ENCODE peak calls at places on chromosomes 3 and 15, in eight cellular contexts. One of them, this sample, is unnamed.

GRCh38 chr15:68553994-68554715 is 24.6 kb upstream of the CORO2B start:
- DNase-seq in tibial nerve: peak; percentile 87
- DNase-seq in left lung: peak; percentile 52
- DNase-seq in astrocyte: no peak
- DNase-seq in transverse colon: peak; percentile 65
- DNase-seq in heart left ventricle: peak; percentile 67
- DNase-seq in upper lobe of left lung: peak; percentile 38
- DNase-seq in GM23338: peak; percentile 92
- DNase-seq in this sample: no peak

GRCh38 chr3:197216169-197216860 is 82.1 kb downstream of the DLG1 start:
- DNase-seq in tibial nerve: no peak
- DNase-seq in left lung: no peak
- DNase-seq in astrocyte: peak; percentile 82
- DNase-seq in transverse colon: no peak
- DNase-seq in heart left ventricle: no peak
- DNase-seq in upper lobe of left lung: no peak
- DNase-seq in GM23338: no peak
- DNase-seq in this sample: no peak

GRCh38 chr3:16290007-16290826 is 25.2 kb downstream of the OXNAD1 start:
- DNase-seq in tibial nerve: peak; percentile 85
- DNase-seq in left lung: no peak
- DNase-seq in astrocyte: no peak
- DNase-seq in transverse colon: peak; percentile 46
- DNase-seq in heart left ventricle: peak; percentile 32
- DNase-seq in upper lobe of left lung: peak; percentile 40
- DNase-seq in GM23338: peak; percentile 75
- DNase-seq in this sample: no peak

GRCh38 chr3:89692601-89693000 is 585.2 kb downstream of the EPHA3 start:
- DNase-seq in tibial nerve: no peak
- DNase-seq in left lung: no peak
- DNase-seq in astrocyte: no peak
- DNase-seq in transverse colon: no peak
- DNase-seq in heart left ventricle: no peak
- DNase-seq in upper lobe of left lung: no peak
- DNase-seq in GM23338: no peak
- DNase-seq in this sample: no peak

GRCh38 chr3:115186351-115187148 is 39.5 kb upstream of the ZBTB20 start:
- DNase-seq in tibial nerve: no peak
- DNase-seq in left lung: no peak
- DNase-seq in astrocyte: no peak
- DNase-seq in transverse colon: no peak
- DNase-seq in heart left ventricle: no peak
- DNase-seq in upper lobe of left lung: no peak
- DNase-seq in GM23338: no peak
- DNase-seq in this sample: no peak

GRCh38 chr3:43727930-43728329 is 37.2 kb downstream of the ABHD5 start:
- DNase-seq in tibial nerve: no peak
- DNase-seq in left lung: no peak
- DNase-seq in astrocyte: peak; percentile 29
- DNase-seq in transverse colon: no peak
- DNase-seq in heart left ventricle: no peak
- DNase-seq in upper lobe of left lung: no peak
- DNase-seq in GM23338: no peak
- DNase-seq in this sample: no peak

GRCh38 chr15:68614621-68615035 is 35.8 kb downstream of the CORO2B start:
- DNase-seq in tibial nerve: no peak
- DNase-seq in left lung: no peak
- DNase-seq in astrocyte: no peak
- DNase-seq in transverse colon: no peak
- DNase-seq in heart left ventricle: peak; percentile 73
- DNase-seq in upper lobe of left lung: no peak
- DNase-seq in GM23338: peak; percentile 88
- DNase-seq in this sample: no peak

GRCh38 chr15:78914027-78914764 is 30.6 kb downstream of the CTSH start:
- DNase-seq in tibial nerve: peak; percentile 70
- DNase-seq in left lung: no peak
- DNase-seq in astrocyte: peak; percentile 21
- DNase-seq in transverse colon: no peak
- DNase-seq in heart left ventricle: no peak
- DNase-seq in upper lobe of left lung: no peak
- DNase-seq in GM23338: peak; percentile 70
- DNase-seq in this sample: no peak

GRCh38 chr3:184016820-184017671 is 638 bp downstream of the ABCC5 start:
- DNase-seq in tibial nerve: peak; percentile 20
- DNase-seq in left lung: peak; percentile 67
- DNase-seq in astrocyte: no peak
- DNase-seq in transverse colon: peak; percentile 73
- DNase-seq in heart left ventricle: peak; percentile 53
- DNase-seq in upper lobe of left lung: peak; percentile 71
- DNase-seq in GM23338: peak; percentile 70
- DNase-seq in this sample: no peak

GRCh38 chr3:14455571-14456317 is 53.3 kb downstream of the SLC6A6 start:
- DNase-seq in tibial nerve: no peak
- DNase-seq in left lung: no peak
- DNase-seq in astrocyte: no peak
- DNase-seq in transverse colon: no peak
- DNase-seq in heart left ventricle: peak; percentile 52
- DNase-seq in upper lobe of left lung: no peak
- DNase-seq in GM23338: no peak
- DNase-seq in this sample: no peak

GRCh38 chr3:145953316-145953715 is 207.7 kb downstream of the PLOD2 start:
- DNase-seq in tibial nerve: no peak
- DNase-seq in left lung: no peak
- DNase-seq in astrocyte: peak; percentile 86
- DNase-seq in transverse colon: no peak
- DNase-seq in heart left ventricle: no peak
- DNase-seq in upper lobe of left lung: no peak
- DNase-seq in GM23338: no peak
- DNase-seq in this sample: no peak

GRCh38 chr3:157045238-157045860 is 114.6 kb downstream of the CCNL1 start:
- DNase-seq in tibial nerve: no peak
- DNase-seq in left lung: no peak
- DNase-seq in astrocyte: no peak
- DNase-seq in transverse colon: no peak
- DNase-seq in heart left ventricle: no peak
- DNase-seq in upper lobe of left lung: no peak
- DNase-seq in GM23338: peak; percentile 75
- DNase-seq in this sample: no peak

GRCh38 chr15:95018888-95019545 is 787.7 kb downstream of the MCTP2 start:
- DNase-seq in tibial nerve: no peak
- DNase-seq in left lung: no peak
- DNase-seq in astrocyte: peak; percentile 91
- DNase-seq in transverse colon: no peak
- DNase-seq in heart left ventricle: no peak
- DNase-seq in upper lobe of left lung: no peak
- DNase-seq in GM23338: no peak
- DNase-seq in this sample: no peak

GRCh38 chr15:45136378-45136764 is 6.6 kb downstream of the DUOX1 start:
- DNase-seq in tibial nerve: no peak
- DNase-seq in left lung: no peak
- DNase-seq in astrocyte: no peak
- DNase-seq in transverse colon: no peak
- DNase-seq in heart left ventricle: no peak
- DNase-seq in upper lobe of left lung: no peak
- DNase-seq in GM23338: peak; percentile 76
- DNase-seq in this sample: no peak

GRCh38 chr3:71400986-71401451 is 182.5 kb downstream of the FOXP1 start:
- DNase-seq in tibial nerve: no peak
- DNase-seq in left lung: no peak
- DNase-seq in astrocyte: no peak
- DNase-seq in transverse colon: no peak
- DNase-seq in heart left ventricle: no peak
- DNase-seq in upper lobe of left lung: no peak
- DNase-seq in GM23338: no peak
- DNase-seq in this sample: no peak

GRCh38 chr3:99938270-99938955 is 120.8 kb downstream of the CMSS1 start:
- DNase-seq in tibial nerve: no peak
- DNase-seq in left lung: no peak
- DNase-seq in astrocyte: peak; percentile 72
- DNase-seq in transverse colon: no peak
- DNase-seq in heart left ventricle: no peak
- DNase-seq in upper lobe of left lung: no peak
- DNase-seq in GM23338: no peak
- DNase-seq in this sample: no peak

GRCh38 chr3:30872879-30873278 is 21.6 kb downstream of the GADL1 start:
- DNase-seq in tibial nerve: no peak
- DNase-seq in left lung: no peak
- DNase-seq in astrocyte: no peak
- DNase-seq in transverse colon: no peak
- DNase-seq in heart left ventricle: no peak
- DNase-seq in upper lobe of left lung: no peak
- DNase-seq in GM23338: no peak
- DNase-seq in this sample: no peak

GRCh38 chr15:28934645-28935044 is 48.9 kb downstream of the APBA2 start:
- DNase-seq in tibial nerve: no peak
- DNase-seq in left lung: no peak
- DNase-seq in astrocyte: no peak
- DNase-seq in transverse colon: no peak
- DNase-seq in heart left ventricle: no peak
- DNase-seq in upper lobe of left lung: no peak
- DNase-seq in GM23338: no peak
- DNase-seq in this sample: no peak

GRCh38 chr15:28936481-28936881 is 50.7 kb downstream of the APBA2 start:
- DNase-seq in tibial nerve: no peak
- DNase-seq in left lung: no peak
- DNase-seq in astrocyte: no peak
- DNase-seq in transverse colon: no peak
- DNase-seq in heart left ventricle: no peak
- DNase-seq in upper lobe of left lung: no peak
- DNase-seq in GM23338: no peak
- DNase-seq in this sample: no peak

GRCh38 chr15:28936081-28936480 is 50.3 kb downstream of the APBA2 start:
- DNase-seq in tibial nerve: no peak
- DNase-seq in left lung: no peak
- DNase-seq in astrocyte: no peak
- DNase-seq in transverse colon: no peak
- DNase-seq in heart left ventricle: no peak
- DNase-seq in upper lobe of left lung: no peak
- DNase-seq in GM23338: no peak
- DNase-seq in this sample: no peak

GRCh38 chr15:28933710-28934445 is 48.1 kb downstream of the APBA2 start:
- DNase-seq in tibial nerve: no peak
- DNase-seq in left lung: no peak
- DNase-seq in astrocyte: peak; percentile 12
- DNase-seq in transverse colon: no peak
- DNase-seq in heart left ventricle: no peak
- DNase-seq in upper lobe of left lung: no peak
- DNase-seq in GM23338: no peak
- DNase-seq in this sample: no peak

GRCh38 chr15:28935316-28935715 is 49.5 kb downstream of the APBA2 start:
- DNase-seq in tibial nerve: no peak
- DNase-seq in left lung: no peak
- DNase-seq in astrocyte: no peak
- DNase-seq in transverse colon: no peak
- DNase-seq in heart left ventricle: no peak
- DNase-seq in upper lobe of left lung: no peak
- DNase-seq in GM23338: peak; percentile 85
- DNase-seq in this sample: no peak
- TF ChIP-seq CTCF in tibial nerve: no peak
- TF ChIP-seq CTCF in left lung: no peak
- TF ChIP-seq CTCF in astrocyte: peak; percentile 13
- TF ChIP-seq CTCF in transverse colon: no peak
- TF ChIP-seq CTCF in heart left ventricle: no peak
- TF ChIP-seq CTCF in upper lobe of left lung: no peak
- TF ChIP-seq CTCF in GM23338: peak; percentile 86
- TF ChIP-seq CTCF in this sample: no peak

GRCh38 chr15:42707068-42707467 is 29.9 kb downstream of the CDAN1 start:
- DNase-seq in tibial nerve: no peak
- DNase-seq in left lung: no peak
- DNase-seq in astrocyte: peak; percentile 22
- DNase-seq in transverse colon: no peak
- DNase-seq in heart left ventricle: no peak
- DNase-seq in upper lobe of left lung: no peak
- DNase-seq in GM23338: no peak
- DNase-seq in this sample: no peak
- H3K4me1 ChIP-seq in tibial nerve: no peaks in the 10 kb centered on the region
- H3K4me1 ChIP-seq in left lung: peaks cover 13% of the 10 kb centered on the region
- H3K4me1 ChIP-seq in astrocyte: no peaks in the 10 kb centered on the region
- H3K4me1 ChIP-seq in transverse colon: no peaks in the 10 kb centered on the region
- H3K4me1 ChIP-seq in heart left ventricle: peaks cover 3% of the 10 kb centered on the region
- H3K4me1 ChIP-seq in upper lobe of left lung: no peaks in the 10 kb centered on the region
- H3K4me1 ChIP-seq in GM23338: no peaks in the 10 kb centered on the region
- H3K4me1 ChIP-seq in this sample: peaks cover 5% of the 10 kb centered on the region

DNA sequence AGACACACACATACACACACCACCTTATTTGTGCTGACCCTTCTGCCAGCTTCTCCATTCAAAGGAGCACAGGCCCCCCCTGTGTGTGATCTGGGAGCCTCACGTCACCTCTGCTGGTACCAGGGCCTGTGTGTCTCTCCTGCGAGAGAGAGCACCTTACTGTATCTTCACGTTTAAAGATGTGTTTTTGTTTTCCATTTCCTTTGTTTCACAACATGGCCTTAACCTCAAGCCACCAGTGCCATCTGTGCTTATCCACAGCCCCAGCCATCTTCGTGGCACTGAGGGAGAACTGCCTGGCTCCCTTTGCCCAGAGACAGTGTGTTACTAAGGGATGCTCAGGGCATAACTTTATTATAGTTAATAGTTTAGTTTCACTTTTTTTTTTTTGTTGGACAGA is 52.3 kb downstream of the ABHD2 start:
- DNase-seq in tibial nerve: no peak
- DNase-seq in left lung: no peak
- DNase-seq in astrocyte: no peak
- DNase-seq in transverse colon: no peak
- DNase-seq in heart left ventricle: no peak
- DNase-seq in upper lobe of left lung: no peak
- DNase-seq in GM23338: no peak
- DNase-seq in this sample: no peak
- H3K27ac ChIP-seq in tibial nerve: no peak overlapping the region
- H3K27ac ChIP-seq in left lung: peak overlapping the region; percentile 36
- H3K27ac ChIP-seq in astrocyte: no peak overlapping the region
- H3K27ac ChIP-seq in transverse colon: no peak overlapping the region
- H3K27ac ChIP-seq in heart left ventricle: peak overlapping the region; percentile 80
- H3K27ac ChIP-seq in upper lobe of left lung: peak overlapping the region; percentile 64
- H3K27ac ChIP-seq in GM23338: no peak overlapping the region
- H3K27ac ChIP-seq in this sample: no peak overlapping the region

DNA sequence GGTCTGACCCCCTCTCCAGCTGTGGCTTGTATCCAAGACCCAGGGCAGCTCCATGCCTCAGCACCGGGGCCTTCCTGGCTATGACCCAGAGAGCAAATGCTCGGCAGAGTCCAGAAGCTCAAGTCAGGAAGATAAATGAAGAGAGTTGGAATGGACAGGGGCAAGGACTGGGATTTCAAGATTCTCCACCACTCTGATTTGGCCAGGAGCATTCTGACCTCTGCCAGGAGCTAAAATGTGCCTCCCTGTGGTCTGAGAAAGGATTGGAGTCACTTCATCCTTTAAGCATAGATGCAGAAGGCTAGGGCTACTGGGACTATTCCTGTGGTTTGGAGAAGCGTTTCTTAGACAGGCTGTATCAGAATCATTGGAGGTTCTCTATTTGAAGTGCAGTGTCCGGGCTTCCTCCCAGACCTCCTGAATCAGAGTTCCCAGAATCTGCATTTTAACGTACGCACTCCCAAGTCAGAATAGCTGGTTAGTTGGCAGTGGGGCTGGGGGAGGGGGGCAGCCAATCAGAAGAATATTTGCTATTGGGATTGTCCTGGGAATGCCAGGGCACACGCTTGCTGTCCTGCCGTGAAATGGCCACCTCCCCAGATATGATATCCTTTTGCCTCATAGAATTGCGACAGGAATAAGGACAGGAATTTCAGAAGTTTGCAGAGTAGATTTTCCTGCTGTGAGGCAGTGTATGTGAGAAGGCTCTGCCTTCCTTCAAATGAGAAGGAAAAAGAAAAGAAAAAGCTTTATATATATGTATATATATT is 57.4 kb downstream of the HRH1 start:
- DNase-seq in tibial nerve: no peak
- DNase-seq in left lung: no peak
- DNase-seq in astrocyte: peak; percentile 65
- DNase-seq in transverse colon: no peak
- DNase-seq in heart left ventricle: no peak
- DNase-seq in upper lobe of left lung: no peak
- DNase-seq in GM23338: peak; percentile 23
- DNase-seq in this sample: no peak
- TF ChIP-seq CTCF in tibial nerve: no peak
- TF ChIP-seq CTCF in left lung: no peak
- TF ChIP-seq CTCF in astrocyte: peak; percentile 13
- TF ChIP-seq CTCF in transverse colon: no peak
- TF ChIP-seq CTCF in heart left ventricle: no peak
- TF ChIP-seq CTCF in upper lobe of left lung: no peak
- TF ChIP-seq CTCF in GM23338: peak; percentile 13
- TF ChIP-seq CTCF in this sample: no peak